ENCODE peak calls at places on chromosomes 11 and 22, in four cellular contexts. One of them, this sample, is unnamed.

GRCh38 chr22:42743501-42743991 is 22.9 kb upstream of the A4GALT start:
- DNase-seq in GM10248: no peak
- DNase-seq in stimulated activated CD4-positive, alpha-beta T cell treated with anti-CD3 and anti-CD28 coated beads, Interleukin-12 subunit alpha, Interleukin-12 subunit beta, amount 100 ng/mL, for 24 hours: no peak
- DNase-seq in ovary: peak
- DNase-seq in this sample: peak

GRCh38 chr22:37269930-37270678 is 12.2 kb upstream of the CYTH4 start:
- DNase-seq in GM10248: no peak
- DNase-seq in stimulated activated CD4-positive, alpha-beta T cell treated with anti-CD3 and anti-CD28 coated beads, Interleukin-12 subunit alpha, Interleukin-12 subunit beta, amount 100 ng/mL, for 24 hours: no peak
- DNase-seq in ovary: no peak
- DNase-seq in this sample: peak

GRCh38 chr22:50296658-50297490 is 10.6 kb downstream of the PLXNB2 start:
- DNase-seq in GM10248: no peak
- DNase-seq in stimulated activated CD4-positive, alpha-beta T cell treated with anti-CD3 and anti-CD28 coated beads, Interleukin-12 subunit alpha, Interleukin-12 subunit beta, amount 100 ng/mL, for 24 hours: no peak
- DNase-seq in ovary: no peak
- DNase-seq in this sample: no peak

GRCh38 chr11:10413268-10413667 is 41.8 kb upstream of the AMPD3 start:
- DNase-seq in GM10248: no peak
- DNase-seq in stimulated activated CD4-positive, alpha-beta T cell treated with anti-CD3 and anti-CD28 coated beads, Interleukin-12 subunit alpha, Interleukin-12 subunit beta, amount 100 ng/mL, for 24 hours: no peak
- DNase-seq in ovary: no peak
- DNase-seq in this sample: no peak

GRCh38 chr11:3217751-3218482 is 696 bp downstream of the MRGPRG start:
- DNase-seq in GM10248: no peak
- DNase-seq in stimulated activated CD4-positive, alpha-beta T cell treated with anti-CD3 and anti-CD28 coated beads, Interleukin-12 subunit alpha, Interleukin-12 subunit beta, amount 100 ng/mL, for 24 hours: no peak
- DNase-seq in ovary: no peak
- DNase-seq in this sample: peak

GRCh38 chr11:89327885-89328284 is 150.2 kb downstream of the TYR start:
- DNase-seq in GM10248: no peak
- DNase-seq in stimulated activated CD4-positive, alpha-beta T cell treated with anti-CD3 and anti-CD28 coated beads, Interleukin-12 subunit alpha, Interleukin-12 subunit beta, amount 100 ng/mL, for 24 hours: no peak
- DNase-seq in ovary: no peak
- DNase-seq in this sample: no peak

GRCh38 chr11:95563859-95564258 is 225.7 kb downstream of the FAM76B start:
- DNase-seq in GM10248: no peak
- DNase-seq in stimulated activated CD4-positive, alpha-beta T cell treated with anti-CD3 and anti-CD28 coated beads, Interleukin-12 subunit alpha, Interleukin-12 subunit beta, amount 100 ng/mL, for 24 hours: no peak
- DNase-seq in ovary: peak
- DNase-seq in this sample: no peak

GRCh38 chr11:35334385-35335090 is 84.8 kb downstream of the SLC1A2 start:
- DNase-seq in GM10248: peak
- DNase-seq in stimulated activated CD4-positive, alpha-beta T cell treated with anti-CD3 and anti-CD28 coated beads, Interleukin-12 subunit alpha, Interleukin-12 subunit beta, amount 100 ng/mL, for 24 hours: no peak
- DNase-seq in ovary: no peak
- DNase-seq in this sample: no peak

GRCh38 chr11:61769169-61769920 is 16.9 kb downstream of the MYRF start:
- DNase-seq in GM10248: no peak
- DNase-seq in stimulated activated CD4-positive, alpha-beta T cell treated with anti-CD3 and anti-CD28 coated beads, Interleukin-12 subunit alpha, Interleukin-12 subunit beta, amount 100 ng/mL, for 24 hours: no peak
- DNase-seq in ovary: peak
- DNase-seq in this sample: no peak

GRCh38 chr11:70210051-70210501 is 7.0 kb downstream of the FADD start:
- DNase-seq in GM10248: no peak
- DNase-seq in stimulated activated CD4-positive, alpha-beta T cell treated with anti-CD3 and anti-CD28 coated beads, Interleukin-12 subunit alpha, Interleukin-12 subunit beta, amount 100 ng/mL, for 24 hours: no peak
- DNase-seq in ovary: no peak
- DNase-seq in this sample: no peak

GRCh38 chr11:21514298-21514697 is 678.6 kb upstream of the ANO5 start:
- DNase-seq in GM10248: no peak
- DNase-seq in stimulated activated CD4-positive, alpha-beta T cell treated with anti-CD3 and anti-CD28 coated beads, Interleukin-12 subunit alpha, Interleukin-12 subunit beta, amount 100 ng/mL, for 24 hours: no peak
- DNase-seq in ovary: no peak
- DNase-seq in this sample: no peak

GRCh38 chr22:29269731-29270474 is 1.8 kb downstream of the EWSR1 start:
- DNase-seq in GM10248: no peak
- DNase-seq in stimulated activated CD4-positive, alpha-beta T cell treated with anti-CD3 and anti-CD28 coated beads, Interleukin-12 subunit alpha, Interleukin-12 subunit beta, amount 100 ng/mL, for 24 hours: no peak
- DNase-seq in ovary: no peak
- DNase-seq in this sample: peak